ENCODE peak calls at places on chromosomes 2 and 18, in six cellular contexts. Y is pancreas, V is left lung, K is ovary, S is HCT116, T is A549. U is an unnamed sample. For H3K4me1, the result is how much of the 10 kb centered on the place peaks cover.

GRCh38 chr2:172447811-172448493 is 20.6 kb downstream of the ITGA6 start:
- DNase-seq in Y (no peak), V (no peak), K (no peak), S (no peak), T (no peak), U (no peak)

GRCh38 chr2:214019229-214019972 is 391.5 kb upstream of the VWC2L start:
- DNase-seq in Y (no peak), V (no peak), K (no peak), S (peak), T (peak), U (no peak)

GRCh38 chr2:235649418-235649817 is 155.6 kb downstream of the AGAP1 start:
- DNase-seq in Y (no peak), V (no peak), K (no peak), S (no peak), T (no peak), U (no peak)

GRCh38 chr2:104481341-104481740 is 372.6 kb upstream of the POU3F3 start:
- DNase-seq in Y (no peak), V (no peak), K (no peak), S (no peak), T (no peak), U (no peak)

GRCh38 chr2:102301867-102302362 is 9.4 kb upstream of the IL1RL1 start:
- DNase-seq in Y (no peak), V (no peak), K (no peak), S (peak), T (no peak), U (peak)

GRCh38 chr2:124921221-124921620 is 896.1 kb downstream of the CNTNAP5 start:
- DNase-seq in Y (no peak), V (no peak), K (no peak), S (no peak), T (no peak), U (no peak)

GRCh38 chr2:136448435-136448834 is 316.9 kb upstream of the THSD7B start:
- DNase-seq in Y (no peak), V (no peak), K (no peak), S (no peak), T (no peak), U (no peak)

GRCh38 chr2:212931271-212931670 is 220.1 kb downstream of the IKZF2 start:
- DNase-seq in Y (no peak), V (no peak), K (no peak), S (no peak), T (no peak), U (no peak)

GRCh38 chr2:200337621-200338020 is 31.1 kb downstream of the SPATS2L start:
- DNase-seq in Y (no peak), V (no peak), K (no peak), S (no peak), T (no peak), U (no peak)

GRCh38 chr2:57181315-57182038 is 865.1 kb upstream of the VRK2 start:
- DNase-seq in Y (no peak), V (no peak), K (no peak), S (no peak), T (no peak), U (no peak)

GRCh38 chr2:238305965-238306679 is 14.2 kb upstream of the TRAF3IP1 start:
- DNase-seq in Y (no peak), V (no peak), K (no peak), S (no peak), T (no peak), U (no peak)

GRCh38 chr2:176090870-176091269 is 1.7 kb upstream of the HOXD13 start:
- DNase-seq in Y (no peak), V (no peak), K (no peak), S (no peak), T (no peak), U (no peak)

GRCh38 chr2:177212895-177213856 is 582 bp downstream of the HNRNPA3 start:
- DNase-seq in Y (peak), V (peak), K (peak), S (peak), T (peak), U (peak)

GRCh38 chr2:98457045-98457696 is 12.5 kb downstream of the INPP4A start:
- DNase-seq in Y (no peak), V (no peak), K (no peak), S (no peak), T (peak), U (no peak)

GRCh38 chr2:52976132-52976949 is 791.3 kb upstream of the CHAC2 start:
- DNase-seq in Y (no peak), V (no peak), K (no peak), S (peak), T (peak), U (no peak)

GRCh38 chr2:230503798-230504197 is 87.8 kb downstream of the SP100 start:
- DNase-seq in Y (no peak), V (no peak), K (no peak), S (no peak), T (no peak), U (no peak)

GRCh38 chr18:37019157-37019571 is 190.2 kb downstream of the KIAA1328 start:
- DNase-seq in Y (no peak), V (no peak), K (no peak), S (no peak), T (no peak), U (no peak)

GRCh38 chr18:7757175-7757574 is 190.1 kb downstream of the PTPRM start:
- DNase-seq in Y (no peak), V (no peak), K (no peak), S (no peak), T (no peak), U (no peak)

GRCh38 chr18:7754725-7755181 is 187.6 kb downstream of the PTPRM start:
- DNase-seq in Y (peak), V (no peak), K (no peak), S (no peak), T (peak), U (peak)

GRCh38 chr18:7750966-7751365 is 183.8 kb downstream of the PTPRM start:
- DNase-seq in Y (no peak), V (no peak), K (no peak), S (no peak), T (no peak), U (no peak)

GRCh38 chr18:7755753-7756475 is 188.8 kb downstream of the PTPRM start:
- DNase-seq in Y (no peak), V (no peak), K (no peak), S (no peak), T (no peak), U (no peak)

DNA sequence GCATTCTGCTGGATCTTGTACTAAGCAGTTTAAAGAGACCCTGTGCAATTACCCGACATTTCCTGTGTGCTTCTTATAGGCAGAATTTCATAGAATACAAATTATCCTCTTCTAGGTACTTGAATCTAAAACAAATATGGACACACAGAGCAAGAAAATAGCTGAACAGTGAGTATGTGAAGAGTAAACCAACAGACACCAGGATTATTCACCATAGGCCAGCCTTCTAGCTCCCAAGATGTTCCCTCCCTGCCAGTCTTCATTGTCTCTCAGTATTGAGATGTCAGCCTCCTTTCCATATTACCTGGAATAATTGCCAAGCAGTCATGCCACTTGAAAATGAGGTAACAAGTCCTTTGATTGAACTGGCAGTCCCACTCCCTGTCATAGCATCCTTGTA is 187.1 kb downstream of the PTPRM start:
- DNase-seq in Y (no peak), V (no peak), K (no peak), S (no peak), T (no peak), U (no peak)
- H3K4me1 ChIP-seq in Y (under half), V (under half), K (under half), S (under half), T (half or more), U (half or more)

GRCh38 chr2:233354971-233355574 is 779 bp downstream of the DGKD start:
- DNase-seq in Y (peak), V (peak), K (peak), S (no peak), T (no peak), U (peak)

GRCh38 chr2:233352141-233352842 is 2.0 kb upstream of the DGKD start:
- DNase-seq in Y (no peak), V (no peak), K (no peak), S (no peak), T (no peak), U (no peak)

GRCh38 chr2:233354500-233354924 is 218 bp downstream of the DGKD start:
- DNase-seq in Y (no peak), V (no peak), K (no peak), S (no peak), T (no peak), U (no peak)

GRCh38 chr2:233353101-233353768 is 1.1 kb upstream of the DGKD start:
- DNase-seq in Y (peak), V (no peak), K (peak), S (no peak), T (no peak), U (no peak)

GRCh38 chr2:233353769-233354499 is at the start of gene DGKD:
- DNase-seq in Y (peak), V (peak), K (peak), S (peak), T (peak), U (peak)
- TF ChIP-seq CTCF in Y (no peak), V (no peak), K (no peak), S (peak), T (peak), U (no peak)

GRCh38 chr2:1605659-1606400 is 138.5 kb downstream of the PXDN start:
- DNase-seq in Y (no peak), V (no peak), K (no peak), S (no peak), T (no peak), U (no peak)
- H3K4me3 ChIP-seq in Y (no peak), V (no peak), K (no peak), S (no peak), T (no peak), U (no peak)

GRCh38 chr18:42477261-42477660 is 522.2 kb downstream of the PIK3C3 start:
- DNase-seq in Y (no peak), V (no peak), K (no peak), S (no peak), T (no peak), U (no peak)
- H3K4me1 ChIP-seq in Y (under half), V (under half), K (under half), S (under half), T (under half), U (under half)